ENCODE peak calls at places on chromosome 11, in six cellular contexts. I is stomach, Z is astrocyte, E is uterus, S is ovary, J is kidney. L is an unnamed sample. For H3K4me1, the result is how much of the 10 kb centered on the place peaks cover.

GRCh38 chr11:31870609-31871309 is 59.6 kb upstream of the PAX6 start:
- DNase-seq in I (peak), Z (peak), E (no peak), S (no peak), J (peak), L (no peak)

GRCh38 chr11:92852203-92852602 is 117.2 kb upstream of the MTNR1B start:
- DNase-seq in I (no peak), Z (no peak), E (no peak), S (no peak), J (no peak), L (no peak)

GRCh38 chr11:36165638-36166389 is 123.4 kb downstream of the COMMD9 start:
- DNase-seq in I (no peak), Z (no peak), E (no peak), S (no peak), J (no peak), L (no peak)

GRCh38 chr11:119028346-119029068 is 2.2 kb downstream of the SLC37A4 start:
- DNase-seq in I (no peak), Z (no peak), E (no peak), S (no peak), J (no peak), L (no peak)

GRCh38 chr11:77883775-77884174 is 62.8 kb downstream of the AAMDC start:
- DNase-seq in I (no peak), Z (peak), E (no peak), S (no peak), J (no peak), L (no peak)

GRCh38 chr11:113393501-113393985 is 6.0 kb downstream of the ANKK1 start:
- DNase-seq in I (no peak), Z (no peak), E (no peak), S (no peak), J (no peak), L (no peak)

GRCh38 chr11:29025001-29025400 is 916.8 kb downstream of the METTL15 start:
- DNase-seq in I (no peak), Z (peak), E (no peak), S (no peak), J (no peak), L (no peak)

GRCh38 chr11:59776210-59777066 is 21.3 kb downstream of the STX3 start:
- DNase-seq in I (no peak), Z (peak), E (no peak), S (no peak), J (no peak), L (no peak)

GRCh38 chr11:64916848-64917662 is at the start of gene ATG2A:
- DNase-seq in I (peak), Z (peak), E (peak), S (peak), J (peak), L (peak)

GRCh38 chr11:31813242-31813960 is 2.3 kb upstream of the PAX6 start:
- DNase-seq in I (no peak), Z (peak), E (no peak), S (no peak), J (no peak), L (no peak)

GRCh38 chr11:124233376-124233775 is 7.5 kb upstream of the OR8G1 start:
- DNase-seq in I (no peak), Z (no peak), E (no peak), S (no peak), J (no peak), L (no peak)

GRCh38 chr11:18765554-18765953 is 26.0 kb downstream of the PTPN5 start:
- DNase-seq in I (no peak), Z (no peak), E (no peak), S (no peak), J (peak), L (no peak)

GRCh38 chr11:13271060-13271693 is 6.4 kb upstream of the BMAL1 start:
- DNase-seq in I (no peak), Z (no peak), E (no peak), S (no peak), J (no peak), L (no peak)

GRCh38 chr11:120894207-120894989 is 129.5 kb upstream of the TBCEL start:
- DNase-seq in I (no peak), Z (no peak), E (no peak), S (no peak), J (no peak), L (no peak)

GRCh38 chr11:117621226-117621625 is 175.8 kb downstream of the DSCAML1 start:
- DNase-seq in I (no peak), Z (no peak), E (no peak), S (no peak), J (no peak), L (no peak)

GRCh38 chr11:12180257-12181205 is 70.1 kb downstream of the MICAL2 start:
- DNase-seq in I (no peak), Z (no peak), E (no peak), S (no peak), J (no peak), L (no peak)

GRCh38 chr11:72303179-72303578 is 59.2 kb upstream of the PHOX2A start:
- DNase-seq in I (no peak), Z (no peak), E (no peak), S (no peak), J (no peak), L (no peak)

GRCh38 chr11:60700689-60701508 is 1.5 kb downstream of the MS4A8 start:
- DNase-seq in I (peak), Z (no peak), E (no peak), S (peak), J (no peak), L (no peak)

GRCh38 chr11:102807921-102808320 is 10.0 kb upstream of the MMP1 start:
- DNase-seq in I (peak), Z (no peak), E (no peak), S (no peak), J (no peak), L (no peak)

GRCh38 chr11:35464308-35464707 is 45.0 kb upstream of the SLC1A2 start:
- DNase-seq in I (no peak), Z (no peak), E (no peak), S (no peak), J (no peak), L (no peak)

GRCh38 chr11:58003591-58003990 is 20.1 kb upstream of the OR9Q1 start:
- DNase-seq in I (no peak), Z (no peak), E (no peak), S (no peak), J (no peak), L (no peak)

GRCh38 chr11:76782526-76783293 is 446 bp upstream of the TSKU start:
- DNase-seq in I (peak), Z (peak), E (peak), S (peak), J (peak), L (peak)

GRCh38 chr11:15897211-15897960 is 459.0 kb downstream of the SOX6 start:
- DNase-seq in I (no peak), Z (peak), E (no peak), S (no peak), J (no peak), L (no peak)

GRCh38 chr11:2933376-2934056 is 4.3 kb upstream of the PHLDA2 start:
- DNase-seq in I (peak), Z (peak), E (no peak), S (peak), J (peak), L (peak)

GRCh38 chr11:78838417-78838816 is 263.8 kb upstream of the NARS2 start:
- DNase-seq in I (no peak), Z (no peak), E (no peak), S (no peak), J (no peak), L (no peak)

GRCh38 chr11:76624515-76625379 is 45.8 kb downstream of the LRRC32 start:
- DNase-seq in I (no peak), Z (no peak), E (no peak), S (no peak), J (no peak), L (peak)

GRCh38 chr11:48107188-48107704 is 109.4 kb upstream of the OR4B1 start:
- DNase-seq in I (no peak), Z (peak), E (no peak), S (no peak), J (no peak), L (no peak)

GRCh38 chr11:9758676-9759518 is 95.0 kb downstream of the SWAP70 start:
- DNase-seq in I (peak), Z (peak), E (peak), S (peak), J (peak), L (peak)

GRCh38 chr11:18778468-18778867 is 13.1 kb downstream of the PTPN5 start:
- DNase-seq in I (no peak), Z (no peak), E (no peak), S (no peak), J (no peak), L (no peak)

GRCh38 chr11:46541593-46542371 is 52.0 kb downstream of the AMBRA1 start:
- DNase-seq in I (peak), Z (no peak), E (no peak), S (no peak), J (no peak), L (no peak)

GRCh38 chr11:46537121-46537520 is 56.7 kb downstream of the AMBRA1 start:
- DNase-seq in I (no peak), Z (no peak), E (no peak), S (no peak), J (no peak), L (no peak)

GRCh38 chr11:46535688-46536087 is 58.1 kb downstream of the AMBRA1 start:
- DNase-seq in I (no peak), Z (no peak), E (no peak), S (no peak), J (no peak), L (no peak)

GRCh38 chr11:46534713-46535112 is 59.1 kb downstream of the AMBRA1 start:
- DNase-seq in I (no peak), Z (no peak), E (no peak), S (no peak), J (no peak), L (no peak)

DNA sequence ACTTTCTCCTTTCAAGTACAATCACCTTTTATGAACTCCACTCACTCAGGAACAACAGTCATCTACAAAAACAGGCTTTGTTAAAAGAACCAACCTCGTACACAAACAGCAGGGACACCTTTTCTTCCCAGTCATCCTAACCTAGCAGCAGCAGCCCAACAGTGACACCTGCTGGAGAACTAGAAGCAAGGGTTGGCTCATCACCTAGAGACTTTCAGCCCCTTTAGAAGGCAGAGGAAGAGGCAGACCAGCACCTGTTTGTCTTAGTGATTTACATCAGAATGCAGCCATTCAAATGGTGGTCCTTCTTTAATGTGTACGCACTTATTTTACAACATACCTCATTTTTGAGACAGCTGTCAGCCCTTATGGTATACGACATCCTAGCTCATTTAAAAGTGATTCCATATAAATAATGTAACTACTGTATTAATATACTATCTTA is 56.0 kb downstream of the AMBRA1 start:
- DNase-seq in I (peak), Z (peak), E (peak), S (peak), J (no peak), L (peak)
- H3K27ac ChIP-seq in I (no peak), Z (no peak), E (no peak), S (no peak), J (no peak), L (no peak)

GRCh38 chr11:112086422-112087191 is at the start of the genes SDHD and TIMM8B:
- DNase-seq in I (peak), Z (peak), E (peak), S (peak), J (peak), L (peak)
- TF ChIP-seq CTCF in I (no peak), Z (peak), E (peak), S (peak), J (peak), L (no peak)

GRCh38 chr11:607971-608659 is 7.6 kb downstream of the IRF7 start:
- DNase-seq in I (no peak), Z (no peak), E (no peak), S (no peak), J (peak), L (no peak)
- H3K4me1 ChIP-seq in I (under half), Z (under half), E (under half), S (under half), J (under half), L (under half)

DNA sequence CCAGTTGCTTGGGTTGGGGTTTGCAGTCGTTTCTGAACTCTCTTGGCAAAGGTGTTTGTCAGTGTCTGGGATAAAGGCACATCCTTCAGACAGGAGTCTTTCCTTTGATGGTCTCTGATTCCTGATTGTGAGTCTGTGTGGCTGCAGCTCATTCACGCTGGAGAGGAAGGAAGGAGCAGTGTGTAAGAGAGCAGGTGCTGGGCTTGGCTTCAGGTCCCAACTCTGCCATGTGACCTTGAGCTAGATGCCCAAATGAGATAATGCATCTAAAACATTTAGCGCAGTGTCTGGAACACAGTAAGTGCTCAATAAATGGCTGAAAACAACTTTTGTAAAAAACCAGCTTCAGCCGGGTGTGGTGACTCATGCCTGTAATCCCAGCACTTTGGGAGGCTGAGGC is 23.6 kb upstream of the CABP2 start:
- DNase-seq in I (no peak), Z (no peak), E (no peak), S (no peak), J (no peak), L (no peak)
- H3K27ac ChIP-seq in I (no peak), Z (no peak), E (no peak), S (no peak), J (no peak), L (no peak)

GRCh38 chr11:130161441-130161840 is 1.9 kb downstream of the ST14 start:
- DNase-seq in I (no peak), Z (no peak), E (no peak), S (no peak), J (no peak), L (no peak)

GRCh38 chr11:130165601-130166456 is 6.2 kb downstream of the ST14 start:
- DNase-seq in I (no peak), Z (no peak), E (no peak), S (no peak), J (no peak), L (no peak)

GRCh38 chr11:130162733-130163132 is 3.2 kb downstream of the ST14 start:
- DNase-seq in I (no peak), Z (no peak), E (no peak), S (no peak), J (no peak), L (no peak)

GRCh38 chr11:130164221-130164570 is 4.6 kb downstream of the ST14 start:
- DNase-seq in I (no peak), Z (no peak), E (no peak), S (no peak), J (no peak), L (no peak)

DNA sequence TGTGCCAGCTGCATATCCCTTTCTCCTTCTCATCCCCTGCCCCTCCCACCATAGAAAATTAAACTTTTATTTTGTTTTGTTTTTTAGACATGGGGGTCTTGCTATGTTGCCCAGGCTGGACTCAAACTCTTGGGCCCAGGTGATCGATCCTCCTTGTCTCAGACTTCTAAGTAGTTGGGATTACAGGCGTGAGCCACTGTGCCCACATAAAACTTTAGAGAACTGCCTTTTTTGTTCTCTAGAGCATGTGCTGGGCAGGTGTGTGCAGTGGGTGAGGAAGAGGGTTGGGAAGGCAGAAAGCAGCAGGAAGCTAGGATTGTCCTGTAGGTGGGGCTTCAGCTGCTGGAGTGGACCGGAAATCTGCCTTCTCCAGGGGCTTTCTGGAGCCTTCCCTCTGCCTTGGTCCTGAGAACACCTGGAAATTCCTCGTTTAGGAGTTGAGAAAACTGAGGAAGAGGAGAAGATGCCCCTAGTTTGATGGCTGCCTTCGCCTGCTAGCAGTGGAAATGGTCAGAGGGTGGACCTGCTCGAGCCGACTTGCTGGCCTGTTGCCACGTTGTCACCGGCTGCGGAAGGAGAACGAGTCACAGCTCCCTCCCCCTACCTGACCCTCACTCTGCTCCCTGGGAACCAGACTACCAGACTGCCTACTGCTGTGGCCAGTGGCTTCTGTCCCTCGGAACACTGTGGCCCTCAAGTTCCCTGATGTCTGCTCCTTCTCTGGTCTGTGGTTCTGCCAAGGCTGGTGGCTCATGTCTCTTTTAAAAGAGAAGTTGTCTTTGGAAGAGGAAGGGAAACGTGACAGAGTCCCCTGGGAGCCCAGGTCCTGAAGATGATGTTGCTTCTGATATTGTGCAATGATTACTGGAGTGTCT is 4.0 kb downstream of the ST14 start:
- DNase-seq in I (peak), Z (no peak), E (no peak), S (no peak), J (no peak), L (no peak)
- TF ChIP-seq CTCF in I (no peak), Z (no peak), E (no peak), S (no peak), J (peak), L (no peak)